ENCODE peak calls at places on chromosome 6, in five cellular contexts. One of them, this sample, is unnamed.

GRCh38 chr6:148720897-148721296 is 25.9 kb upstream of the UST start:
- DNase-seq in left ventricle myocardium inferior: no peak
- DNase-seq in NCI-H1417: no peak
- DNase-seq in NCI-H2029: no peak
- DNase-seq in nucleus accumbens: no peak
- DNase-seq in this sample: no peak

GRCh38 chr6:92109256-92109655 is 1310.1 kb downstream of the EPHA7 start:
- DNase-seq in left ventricle myocardium inferior: no peak
- DNase-seq in NCI-H1417: no peak
- DNase-seq in NCI-H2029: no peak
- DNase-seq in nucleus accumbens: no peak
- DNase-seq in this sample: no peak

GRCh38 chr6:159108438-159108985 is 60.7 kb upstream of the FNDC1 start:
- DNase-seq in left ventricle myocardium inferior: no peak
- DNase-seq in NCI-H1417: no peak
- DNase-seq in NCI-H2029: no peak
- DNase-seq in nucleus accumbens: no peak
- DNase-seq in this sample: peak

GRCh38 chr6:80454197-80454596 is 347.7 kb downstream of the BCKDHB start:
- DNase-seq in left ventricle myocardium inferior: no peak
- DNase-seq in NCI-H1417: no peak
- DNase-seq in NCI-H2029: no peak
- DNase-seq in nucleus accumbens: no peak
- DNase-seq in this sample: peak

GRCh38 chr6:158115102-158115501 is 53.0 kb downstream of the SERAC1 start:
- DNase-seq in left ventricle myocardium inferior: no peak
- DNase-seq in NCI-H1417: no peak
- DNase-seq in NCI-H2029: no peak
- DNase-seq in nucleus accumbens: no peak
- DNase-seq in this sample: no peak

GRCh38 chr6:25428758-25429317 is 149.7 kb downstream of the CARMIL1 start:
- DNase-seq in left ventricle myocardium inferior: no peak
- DNase-seq in NCI-H1417: no peak
- DNase-seq in NCI-H2029: no peak
- DNase-seq in nucleus accumbens: no peak
- DNase-seq in this sample: no peak

GRCh38 chr6:44558315-44559227 is 171.1 kb downstream of the CDC5L start:
- DNase-seq in left ventricle myocardium inferior: no peak
- DNase-seq in NCI-H1417: peak
- DNase-seq in NCI-H2029: no peak
- DNase-seq in nucleus accumbens: no peak
- DNase-seq in this sample: peak

GRCh38 chr6:117397536-117398227 is 28.1 kb downstream of the ROS1 start:
- DNase-seq in left ventricle myocardium inferior: no peak
- DNase-seq in NCI-H1417: no peak
- DNase-seq in NCI-H2029: no peak
- DNase-seq in nucleus accumbens: no peak
- DNase-seq in this sample: no peak

GRCh38 chr6:34196116-34196832 is 40.4 kb upstream of the HMGA1 start:
- DNase-seq in left ventricle myocardium inferior: peak
- DNase-seq in NCI-H1417: peak
- DNase-seq in NCI-H2029: no peak
- DNase-seq in nucleus accumbens: peak
- DNase-seq in this sample: peak

GRCh38 chr6:165686966-165687365 is 23.9 kb upstream of the PDE10A start:
- DNase-seq in left ventricle myocardium inferior: no peak
- DNase-seq in NCI-H1417: no peak
- DNase-seq in NCI-H2029: no peak
- DNase-seq in nucleus accumbens: peak
- DNase-seq in this sample: no peak